ENCODE peak calls at places on chromosomes 7 and 10, in four cellular contexts. I is choroid plexus epithelial cell, R is CD14-positive monocyte, V is nephron progenitor cell. O is an unnamed sample.
A peak's percentile ranks its signal among the peaks of the same experiment; 100 is the strongest.

GRCh38 chr7:53531-53930 is 138.8 kb upstream of the FAM20C start:
- DNase-seq in I (no peak), R (no peak), V (no peak), O (no peak)

GRCh38 chr7:117072620-117073118 is 119.4 kb downstream of the ST7 start:
- DNase-seq in I (peak; percentile 71), R (peak; percentile 49), V (no peak), O (peak; percentile 68)

GRCh38 chr10:74585231-74586087 is 240.9 kb upstream of the KAT6B start:
- DNase-seq in I (peak; percentile 29), R (no peak), V (peak; percentile 7), O (no peak)

GRCh38 chr10:103077491-103078308 is 115.4 kb downstream of the NT5C2 start:
- DNase-seq in I (no peak), R (no peak), V (no peak), O (no peak)

GRCh38 chr7:39624935-39625694 is 1.7 kb downstream of the RALA start:
- DNase-seq in I (peak; percentile 50), R (no peak), V (no peak), O (no peak)

GRCh38 chr7:151371266-151371665 is 29.7 kb downstream of the NUB1 start:
- DNase-seq in I (no peak), R (no peak), V (no peak), O (peak; percentile 49)

GRCh38 chr10:32793033-32793432 is 165.0 kb downstream of the ITGB1 start:
- DNase-seq in I (peak; percentile 5), R (no peak), V (no peak), O (no peak)

GRCh38 chr7:107080099-107080505 is 35.6 kb downstream of the PRKAR2B start:
- DNase-seq in I (no peak), R (no peak), V (no peak), O (no peak)

GRCh38 chr7:129609666-129610065 is 1.9 kb upstream of the NRF1 start:
- DNase-seq in I (no peak), R (no peak), V (no peak), O (no peak)

GRCh38 chr10:58414270-58415041 is 29.2 kb downstream of the TFAM start:
- DNase-seq in I (peak; percentile 91), R (no peak), V (no peak), O (no peak)

GRCh38 chr7:92641921-92642511 is 51.8 kb upstream of the FAM133B start:
- DNase-seq in I (peak; percentile 71), R (peak; percentile 53), V (no peak), O (no peak)

GRCh38 chr10:103543617-103544525 is 50.4 kb downstream of the NEURL1 start:
- DNase-seq in I (no peak), R (no peak), V (no peak), O (no peak)

GRCh38 chr10:105085980-105086379 is 444.9 kb downstream of the SORCS3 start:
- DNase-seq in I (no peak), R (no peak), V (no peak), O (no peak)

GRCh38 chr7:100835903-100836811 is 8.8 kb upstream of the EPHB4 start:
- DNase-seq in I (no peak), R (no peak), V (peak; percentile 54), O (no peak)

GRCh38 chr10:14285941-14286555 is 44.7 kb downstream of the FRMD4A start:
- DNase-seq in I (no peak), R (no peak), V (no peak), O (no peak)

GRCh38 chr10:115209133-115209532 is 116.0 kb downstream of the ATRNL1 start:
- DNase-seq in I (no peak), R (no peak), V (no peak), O (no peak)

GRCh38 chr7:47190462-47190861 is 391.4 kb downstream of the TNS3 start:
- DNase-seq in I (no peak), R (no peak), V (no peak), O (no peak)

GRCh38 chr10:84352251-84352842 is 24.0 kb downstream of the CCSER2 start:
- DNase-seq in I (peak; percentile 85), R (peak; percentile 49), V (peak; percentile 47), O (peak; percentile 50)

GRCh38 chr10:5533098-5533731 is 8.5 kb downstream of the CALML3 start:
- DNase-seq in I (no peak), R (peak; percentile 30), V (peak; percentile 28), O (no peak)

GRCh38 chr10:38740102-38740501 is 646.0 kb downstream of the ZNF37A start:
- DNase-seq in I (no peak), R (no peak), V (no peak), O (no peak)

GRCh38 chr7:27132214-27132613 is 1.7 kb upstream of the HOXA4 start:
- DNase-seq in I (no peak), R (no peak), V (no peak), O (no peak)

GRCh38 chr7:157268540-157268939 is 68.3 kb upstream of the DNAJB6 start:
- DNase-seq in I (no peak), R (no peak), V (no peak), O (no peak)

GRCh38 chr10:7123719-7124118 is 287.1 kb downstream of the SFMBT2 start:
- DNase-seq in I (no peak), R (no peak), V (no peak), O (no peak)

GRCh38 chr7:155007947-155008346 is 5.0 kb upstream of the PAXIP1 start:
- DNase-seq in I (peak; percentile 22), R (no peak), V (no peak), O (no peak)